ENCODE peak calls at places on chromosomes 5 and 9, in six cellular contexts. U, I, W, J, R and P are unnamed samples.

GRCh38 chr5:83974151-83974822 is 253.6 kb upstream of the HAPLN1 start:
- DNase-seq in U (no peak), I (no peak), W (no peak), J (no peak), R (no peak), P (no peak)

GRCh38 chr5:137752873-137753226 is 1.3 kb downstream of the HNRNPA0 start:
- DNase-seq in U (no peak), I (no peak), W (no peak), J (peak; percentile 13), R (no peak), P (peak; percentile 10)

GRCh38 chr9:89312154-89312616 is 1.2 kb downstream of the CKS2 start:
- DNase-seq in U (no peak), I (no peak), W (peak; percentile 15), J (no peak), R (no peak), P (no peak)

GRCh38 chr5:56814361-56814962 is 887 bp upstream of the MAP3K1 start:
- DNase-seq in U (no peak), I (no peak), W (peak; percentile 28), J (peak; percentile 27), R (peak; percentile 16), P (peak; percentile 32)

GRCh38 chr9:123131258-123131657 is 97.8 kb downstream of the GPR21 start:
- DNase-seq in U (no peak), I (no peak), W (no peak), J (no peak), R (no peak), P (no peak)

GRCh38 chr5:154764967-154765366 is 9.8 kb downstream of the LARP1 start:
- DNase-seq in U (no peak), I (no peak), W (no peak), J (no peak), R (no peak), P (no peak)

GRCh38 chr9:108186996-108187395 is 668.8 kb downstream of the ACTL7B start:
- DNase-seq in U (no peak), I (peak; percentile 60), W (no peak), J (no peak), R (peak; percentile 40), P (no peak)

GRCh38 chr9:92481029-92481633 is 1.2 kb downstream of the ASPN start:
- DNase-seq in U (no peak), I (no peak), W (no peak), J (no peak), R (no peak), P (no peak)

GRCh38 chr9:110157812-110158629 is 49.9 kb downstream of the C9orf152 start:
- DNase-seq in U (no peak), I (no peak), W (no peak), J (no peak), R (no peak), P (no peak)

GRCh38 chr9:95813923-95814322 is 61.6 kb upstream of the ERCC6L2 start:
- DNase-seq in U (no peak), I (no peak), W (no peak), J (no peak), R (no peak), P (no peak)

GRCh38 chr5:39423331-39423751 is 1.4 kb downstream of the DAB2 start:
- DNase-seq in U (no peak), I (no peak), W (no peak), J (no peak), R (no peak), P (no peak)

GRCh38 chr9:113349434-113350337 is at the start of gene BSPRY:
- DNase-seq in U (no peak), I (no peak), W (peak; percentile 56), J (peak; percentile 26), R (no peak), P (peak; percentile 50)

GRCh38 chr9:136355616-136356557 is 7.7 kb downstream of the DNLZ start:
- DNase-seq in U (no peak), I (no peak), W (no peak), J (no peak), R (no peak), P (no peak)

GRCh38 chr5:68015933-68016332 is 199.6 kb upstream of the PIK3R1 start:
- DNase-seq in U (no peak), I (no peak), W (no peak), J (no peak), R (no peak), P (no peak)

GRCh38 chr5:148382961-148383360 is 797 bp upstream of the FBXO38 start:
- DNase-seq in U (no peak), I (no peak), W (no peak), J (no peak), R (no peak), P (no peak)

GRCh38 chr5:87394407-87394806 is 18.3 kb downstream of the CCNH start:
- DNase-seq in U (no peak), I (no peak), W (no peak), J (no peak), R (no peak), P (no peak)

GRCh38 chr5:119366537-119366874 is 10.7 kb downstream of the TNFAIP8 start:
- DNase-seq in U (no peak), I (no peak), W (no peak), J (no peak), R (no peak), P (no peak)

GRCh38 chr9:109948453-109948852 is 168.5 kb downstream of the PALM2AKAP2 start:
- DNase-seq in U (no peak), I (no peak), W (no peak), J (no peak), R (no peak), P (no peak)

GRCh38 chr5:83711982-83712601 is 8.6 kb downstream of the HAPLN1 start:
- DNase-seq in U (no peak), I (peak; percentile 29), W (peak; percentile 25), J (peak; percentile 60), R (no peak), P (peak; percentile 28)

GRCh38 chr5:75368391-75368790 is 31.4 kb downstream of the HMGCR start:
- DNase-seq in U (no peak), I (peak; percentile 15), W (no peak), J (no peak), R (no peak), P (no peak)

GRCh38 chr5:131854134-131854533 is 57.3 kb upstream of the FNIP1 start:
- DNase-seq in U (no peak), I (no peak), W (no peak), J (no peak), R (no peak), P (no peak)

GRCh38 chr5:57179262-57179960 is 5.6 kb downstream of the GPBP1 start:
- DNase-seq in U (no peak), I (no peak), W (no peak), J (no peak), R (no peak), P (no peak)

GRCh38 chr9:79360387-79361347 is 211.1 kb upstream of the TLE4 start:
- DNase-seq in U (no peak), I (no peak), W (peak; percentile 26), J (no peak), R (no peak), P (no peak)

GRCh38 chr5:151682751-151683331 is 3.9 kb downstream of the SPARC start:
- DNase-seq in U (no peak), I (no peak), W (no peak), J (no peak), R (no peak), P (no peak)

GRCh38 chr5:13913962-13914361 is 30.5 kb downstream of the DNAH5 start:
- DNase-seq in U (no peak), I (no peak), W (no peak), J (no peak), R (no peak), P (no peak)

GRCh38 chr9:121707477-121708424 is 56.3 kb downstream of the DAB2IP start:
- DNase-seq in U (no peak), I (no peak), W (no peak), J (no peak), R (no peak), P (no peak)

GRCh38 chr9:92247981-92248380 is 45.5 kb downstream of the IARS1 start:
- DNase-seq in U (no peak), I (no peak), W (no peak), J (no peak), R (no peak), P (peak; percentile 46)

GRCh38 chr5:140672455-140673186 is 755 bp downstream of the DND1 start:
- DNase-seq in U (no peak), I (no peak), W (peak; percentile 4), J (peak; percentile 40), R (peak; percentile 30), P (no peak)

GRCh38 chr5:9932770-9933169 is 302.6 kb upstream of the TAS2R1 start:
- DNase-seq in U (no peak), I (peak; percentile 25), W (no peak), J (no peak), R (no peak), P (no peak)

GRCh38 chr5:157520911-157521703 is 54.5 kb downstream of the ADAM19 start:
- DNase-seq in U (no peak), I (no peak), W (no peak), J (no peak), R (peak; percentile 37), P (no peak)